ENCODE peak calls at places on chromosomes 13 and 19, in four cellular contexts. H is AG08395, Z is NCI-H1417, Y is left ventricle myocardium inferior. R is an unnamed sample.

GRCh38 chr19:6373813-6374108 is 1.2 kb downstream of the ALKBH7 start:
- DNase-seq in H (peak), Z (no peak), Y (no peak), R (no peak)

GRCh38 chr19:46355234-46355990 is 8.5 kb downstream of the PPP5C start:
- DNase-seq in H (no peak), Z (no peak), Y (no peak), R (no peak)

GRCh38 chr19:32041681-32042292 is 303.6 kb upstream of the ZNF507 start:
- DNase-seq in H (peak), Z (no peak), Y (peak), R (no peak)

GRCh38 chr19:7734220-7735203 is 2.6 kb upstream of the CLEC4G start:
- DNase-seq in H (peak), Z (no peak), Y (no peak), R (no peak)

GRCh38 chr19:47682939-47683338 is 30.3 kb upstream of the EHD2 start:
- DNase-seq in H (no peak), Z (no peak), Y (no peak), R (no peak)

GRCh38 chr13:112453207-112453829 is 77.2 kb downstream of the SPACA7 start:
- DNase-seq in H (no peak), Z (no peak), Y (no peak), R (no peak)

GRCh38 chr13:103839460-103839859 is 773.2 kb upstream of the SLC10A2 start:
- DNase-seq in H (no peak), Z (peak), Y (no peak), R (no peak)

GRCh38 chr13:39530996-39531395 is 72.0 kb downstream of the LHFPL6 start:
- DNase-seq in H (peak), Z (no peak), Y (no peak), R (no peak)

GRCh38 chr13:83780201-83780600 is 102.1 kb downstream of the SLITRK1 start:
- DNase-seq in H (no peak), Z (no peak), Y (no peak), R (no peak)

GRCh38 chr19:32651729-32652140 is 23.2 kb downstream of the ANKRD27 start:
- DNase-seq in H (no peak), Z (no peak), Y (peak), R (no peak)

GRCh38 chr13:53137777-53138176 is 109.2 kb downstream of the OLFM4 start:
- DNase-seq in H (peak), Z (no peak), Y (no peak), R (no peak)

R was measured in activated CD4-positive, CD25-positive, alpha-beta regulatory T cell.